ENCODE peak calls at places on chromosomes 4 and X, in five cellular contexts. One of them, this sample, is unnamed.

GRCh38 chrX:114584983-114585842 is 1.3 kb downstream of the HTR2C start:
- DNase-seq in stimulated activated CD4-positive, alpha-beta T cell treated with anti-CD3 and anti-CD28 coated beads, Interleukin-1b, Interleukin-23, amount 100 ng/mL, for 4 hours: no peak
- DNase-seq in NCI-H2171 treated with DMSO at 0.1 percent for 48 hours: no peak
- DNase-seq in Calu3: no peak
- DNase-seq in endothelial cell: no peak
- DNase-seq in this sample: no peak

GRCh38 chrX:67543818-67544217 is at the start of gene AR:
- DNase-seq in endothelial cell: peak; percentile 58
- DNase-seq in stimulated activated CD4-positive, alpha-beta T cell treated with anti-CD3 and anti-CD28 coated beads, Interleukin-1b, Interleukin-23, amount 100 ng/mL, for 4 hours: no peak
- DNase-seq in NCI-H2171 treated with DMSO at 0.1 percent for 48 hours: peak; percentile 32
- DNase-seq in Calu3: peak; percentile 10
- DNase-seq in this sample: no peak

GRCh38 chr4:10856271-10856670 is 171.7 kb upstream of the CLNK start:
- DNase-seq in Calu3: no peak
- DNase-seq in NCI-H2171 treated with DMSO at 0.1 percent for 48 hours: no peak
- DNase-seq in endothelial cell: no peak
- DNase-seq in stimulated activated CD4-positive, alpha-beta T cell treated with anti-CD3 and anti-CD28 coated beads, Interleukin-1b, Interleukin-23, amount 100 ng/mL, for 4 hours: no peak
- DNase-seq in this sample: no peak

GRCh38 chr4:2071252-2071911 is 12.3 kb downstream of the NAT8L start:
- DNase-seq in Calu3: no peak
- DNase-seq in endothelial cell: no peak
- DNase-seq in NCI-H2171 treated with DMSO at 0.1 percent for 48 hours: no peak
- DNase-seq in stimulated activated CD4-positive, alpha-beta T cell treated with anti-CD3 and anti-CD28 coated beads, Interleukin-1b, Interleukin-23, amount 100 ng/mL, for 4 hours: no peak
- DNase-seq in this sample: no peak

GRCh38 chrX:66009231-66009845 is 30.5 kb downstream of the VSIG4 start:
- DNase-seq in NCI-H2171 treated with DMSO at 0.1 percent for 48 hours: no peak
- DNase-seq in Calu3: no peak
- DNase-seq in endothelial cell: no peak
- DNase-seq in stimulated activated CD4-positive, alpha-beta T cell treated with anti-CD3 and anti-CD28 coated beads, Interleukin-1b, Interleukin-23, amount 100 ng/mL, for 4 hours: no peak
- DNase-seq in this sample: no peak

GRCh38 chr4:127856485-127857447 is 23.9 kb upstream of the PLK4 start:
- DNase-seq in endothelial cell: no peak
- DNase-seq in Calu3: peak; percentile 25
- DNase-seq in stimulated activated CD4-positive, alpha-beta T cell treated with anti-CD3 and anti-CD28 coated beads, Interleukin-1b, Interleukin-23, amount 100 ng/mL, for 4 hours: no peak
- DNase-seq in NCI-H2171 treated with DMSO at 0.1 percent for 48 hours: no peak
- DNase-seq in this sample: no peak

GRCh38 chr4:55444822-55445221 is 49.1 kb downstream of the TMEM165 start:
- DNase-seq in NCI-H2171 treated with DMSO at 0.1 percent for 48 hours: no peak
- DNase-seq in Calu3: no peak
- DNase-seq in stimulated activated CD4-positive, alpha-beta T cell treated with anti-CD3 and anti-CD28 coated beads, Interleukin-1b, Interleukin-23, amount 100 ng/mL, for 4 hours: no peak
- DNase-seq in endothelial cell: no peak
- DNase-seq in this sample: no peak

GRCh38 chrX:51144828-51145442 is 187.7 kb upstream of the NUDT10 start:
- DNase-seq in stimulated activated CD4-positive, alpha-beta T cell treated with anti-CD3 and anti-CD28 coated beads, Interleukin-1b, Interleukin-23, amount 100 ng/mL, for 4 hours: no peak
- DNase-seq in NCI-H2171 treated with DMSO at 0.1 percent for 48 hours: peak; percentile 23
- DNase-seq in endothelial cell: peak; percentile 35
- DNase-seq in Calu3: peak; percentile 44
- DNase-seq in this sample: peak; percentile 22

This sample was measured in DMS 273 treated with DMSO at 0.1 percent for 48 hours.